ENCODE peak calls at places on chromosomes 1 and 21, in five cellular contexts. J, P, W, Z and O are unnamed samples.

GRCh38 chr1:162172733-162173132 is 103.2 kb downstream of the NOS1AP start:
- DNase-seq in J (no peak), P (no peak), W (no peak), Z (no peak), O (no peak)

GRCh38 chr1:31620631-31621497 is 3.4 kb downstream of the HCRTR1 start:
- DNase-seq in J (no peak), P (no peak), W (no peak), Z (no peak), O (no peak)

GRCh38 chr1:201702936-201703335 is 126.0 kb upstream of the IPO9 start:
- DNase-seq in J (no peak), P (no peak), W (no peak), Z (no peak), O (no peak)

GRCh38 chr1:216830836-216831235 is 107.6 kb upstream of the ESRRG start:
- DNase-seq in J (no peak), P (no peak), W (no peak), Z (no peak), O (no peak)

GRCh38 chr1:167161242-167161641 is 59.4 kb upstream of the POU2F1 start:
- DNase-seq in J (no peak), P (no peak), W (no peak), Z (no peak), O (no peak)

GRCh38 chr1:13661539-13661938 is 38.4 kb upstream of the PRDM2 start:
- DNase-seq in J (no peak), P (no peak), W (no peak), Z (no peak), O (no peak)

GRCh38 chr21:23401278-23401677 is 2206.0 kb downstream of the MRPL39 start:
- DNase-seq in J (no peak), P (no peak), W (no peak), Z (no peak), O (no peak)

GRCh38 chr1:179591592-179592580 is at the start of gene TDRD5:
- DNase-seq in J (peak; percentile 36), P (no peak), W (no peak), Z (no peak), O (no peak)

GRCh38 chr1:60510162-60510561 is 436.6 kb upstream of the C1orf87 start:
- DNase-seq in J (no peak), P (no peak), W (no peak), Z (no peak), O (no peak)